ENCODE peak calls at places on chromosomes 5 and 9, in seven cellular contexts. D is EL; F is upper lobe of right lung; N is activated T-helper 1 cell treated with Interleukin-2 at 50 U/mL for 16 hours; M is effector memory CD4-positive, alpha-beta T cell; A is Right ventricle myocardium superior; I is activated CD8-positive, alpha-beta memory T cell treated with anti-CD3 and anti-CD28 coated beads, Interleukin-2, amount 50 U/mL, for 4 hours. C is an unnamed sample.

GRCh38 chr9:123541441-123541840 is 185.4 kb downstream of the CRB2 start:
- DNase-seq in D (no peak), F (no peak), N (no peak), M (no peak), A (no peak), I (no peak), C (no peak)

GRCh38 chr5:6861667-6862066 is 148.4 kb downstream of the TENT4A start:
- DNase-seq in D (no peak), F (no peak), N (no peak), M (no peak), A (no peak), I (no peak), C (no peak)

GRCh38 chr5:157100140-157100679 is 8.6 kb downstream of the HAVCR2 start:
- DNase-seq in D (peak), F (no peak), N (no peak), M (no peak), A (no peak), I (no peak), C (peak)

GRCh38 chr9:120386390-120387131 is 193.4 kb downstream of the CDK5RAP2 start:
- DNase-seq in D (no peak), F (no peak), N (no peak), M (no peak), A (no peak), I (no peak), C (no peak)

GRCh38 chr5:96626956-96627355 is 35.2 kb upstream of the CAST start:
- DNase-seq in D (peak), F (no peak), N (no peak), M (no peak), A (no peak), I (no peak), C (no peak)

GRCh38 chr9:20624201-20625002 is 2.1 kb upstream of the MLLT3 start:
- DNase-seq in D (peak), F (no peak), N (peak), M (peak), A (peak), I (peak), C (peak)

GRCh38 chr5:67792891-67793290 is 422.7 kb upstream of the PIK3R1 start:
- DNase-seq in D (no peak), F (no peak), N (no peak), M (no peak), A (peak), I (no peak), C (no peak)

GRCh38 chr5:10913846-10914245 is 152.8 kb upstream of the DAP start:
- DNase-seq in D (peak), F (no peak), N (no peak), M (no peak), A (no peak), I (no peak), C (peak)

GRCh38 chr9:77896269-77897245 is 135.1 kb downstream of the GNAQ start:
- DNase-seq in D (no peak), F (no peak), N (no peak), M (no peak), A (no peak), I (no peak), C (peak)

GRCh38 chr5:62909331-62909730 is 330.7 kb downstream of the LRRC70 start:
- DNase-seq in D (no peak), F (no peak), N (no peak), M (no peak), A (no peak), I (no peak), C (no peak)

GRCh38 chr5:7377761-7378160 is 18.2 kb upstream of the ADCY2 start:
- DNase-seq in D (no peak), F (no peak), N (no peak), M (no peak), A (no peak), I (no peak), C (no peak)

GRCh38 chr5:1507016-1507375 is 16.8 kb downstream of the LPCAT1 start:
- DNase-seq in D (no peak), F (no peak), N (no peak), M (no peak), A (peak), I (no peak), C (no peak)

GRCh38 chr9:72718503-72718902 is 197.1 kb downstream of the TMC1 start:
- DNase-seq in D (no peak), F (no peak), N (no peak), M (no peak), A (no peak), I (no peak), C (no peak)

GRCh38 chr5:122311400-122311887 is 593 bp upstream of the SNCAIP start:
- DNase-seq in D (peak), F (no peak), N (no peak), M (no peak), A (no peak), I (no peak), C (peak)

GRCh38 chr9:129633848-129634247 is 7.9 kb downstream of the NTMT1 start:
- DNase-seq in D (no peak), F (no peak), N (no peak), M (no peak), A (no peak), I (no peak), C (no peak)

GRCh38 chr5:72508241-72509170 is 1.3 kb upstream of the ZNF366 start:
- DNase-seq in D (no peak), F (no peak), N (no peak), M (no peak), A (no peak), I (no peak), C (no peak)

GRCh38 chr5:1439388-1440097 is 5.7 kb downstream of the SLC6A3 start:
- DNase-seq in D (no peak), F (no peak), N (no peak), M (no peak), A (no peak), I (no peak), C (no peak)

GRCh38 chr5:143143973-143144372 is 259.5 kb downstream of the NR3C1 start:
- DNase-seq in D (peak), F (no peak), N (no peak), M (no peak), A (no peak), I (no peak), C (no peak)

GRCh38 chr5:66134407-66134843 is 9.7 kb upstream of the SREK1 start:
- DNase-seq in D (no peak), F (no peak), N (no peak), M (no peak), A (no peak), I (no peak), C (no peak)

GRCh38 chr5:181203842-181204560 is 995 bp downstream of the TRIM7 start:
- DNase-seq in D (peak), F (no peak), N (no peak), M (no peak), A (peak), I (no peak), C (no peak)

GRCh38 chr5:168295574-168296201 is 4.2 kb downstream of the WWC1 start:
- DNase-seq in D (peak), F (peak), N (no peak), M (no peak), A (no peak), I (no peak), C (peak)

GRCh38 chr5:40781843-40782409 is 16.2 kb downstream of the PRKAA1 start:
- DNase-seq in D (peak), F (no peak), N (no peak), M (no peak), A (no peak), I (no peak), C (no peak)

GRCh38 chr9:88998506-88998905 is 7.2 kb downstream of the S1PR3 start:
- DNase-seq in D (peak), F (no peak), N (no peak), M (no peak), A (no peak), I (no peak), C (no peak)

GRCh38 chr5:113771483-113771882 is 258.0 kb downstream of the YTHDC2 start:
- DNase-seq in D (no peak), F (no peak), N (no peak), M (no peak), A (no peak), I (no peak), C (no peak)

GRCh38 chr9:125683486-125683885 is 23.5 kb downstream of the MAPKAP1 start:
- DNase-seq in D (peak), F (no peak), N (no peak), M (no peak), A (no peak), I (no peak), C (no peak)

GRCh38 chr5:172492097-172492840 is 37.9 kb upstream of the SH3PXD2B start:
- DNase-seq in D (no peak), F (no peak), N (no peak), M (no peak), A (no peak), I (no peak), C (no peak)

GRCh38 chr5:111680737-111681413 is 76.1 kb downstream of the NREP start:
- DNase-seq in D (peak), F (no peak), N (no peak), M (no peak), A (no peak), I (no peak), C (no peak)

GRCh38 chr9:34647651-34648050 is 1.2 kb downstream of the GALT start:
- DNase-seq in D (no peak), F (no peak), N (no peak), M (no peak), A (no peak), I (no peak), C (no peak)

GRCh38 chr9:94881023-94881422 is 154.5 kb downstream of the AOPEP start:
- DNase-seq in D (no peak), F (no peak), N (no peak), M (no peak), A (no peak), I (no peak), C (no peak)

GRCh38 chr5:76690704-76691469 is 25.0 kb upstream of the F2R start:
- DNase-seq in D (peak), F (no peak), N (no peak), M (no peak), A (no peak), I (no peak), C (no peak)

GRCh38 chr5:6378128-6379023 is at the start of gene MED10:
- DNase-seq in D (peak), F (peak), N (peak), M (peak), A (peak), I (peak), C (peak)

GRCh38 chr5:121758640-121759039 is 93.0 kb upstream of the FTMT start:
- DNase-seq in D (no peak), F (no peak), N (no peak), M (no peak), A (no peak), I (no peak), C (no peak)